ENCODE peak calls at places on chromosomes 6 and 20, in nine cellular contexts. I is heart right ventricle; W is activated CD8-positive, alpha-beta T cell treated with anti-CD3 and anti-CD28 coated beads for 36 hours; U is dorsolateral prefrontal cortex; S is OCI-LY7; F is Calu3; L is stomach; T is GM13977; D is right atrium auricular region. P is an unnamed sample.

GRCh38 chr20:44586986-44587980 is 4.9 kb downstream of the PKIG start:
- DNase-seq in F (no peak), I (no peak), L (no peak), W (no peak), D (no peak), U (no peak), T (peak; percentile 36), S (peak; percentile 69), P (no peak)

GRCh38 chr20:46260480-46260879 is 47.8 kb downstream of the CDH22 start:
- DNase-seq in D (peak; percentile 60), L (no peak), I (peak; percentile 11), F (no peak), W (no peak), T (no peak), U (no peak), S (no peak), P (no peak)

GRCh38 chr20:63381781-63382431 is 20.8 kb upstream of the CHRNA4 start:
- DNase-seq in L (no peak), I (no peak), T (peak; percentile 85), S (no peak), W (peak; percentile 27), U (no peak), D (no peak), F (peak; percentile 65), P (peak; percentile 61)

GRCh38 chr6:141467881-141468280 is 664.8 kb upstream of the GJE1 start:
- DNase-seq in W (no peak), D (no peak), U (no peak), L (no peak), S (no peak), T (no peak), I (no peak), F (no peak), P (no peak)

GRCh38 chr6:27768556-27768955 is 143.6 kb downstream of the OR2B2 start:
- DNase-seq in F (no peak), I (no peak), W (no peak), L (no peak), S (no peak), D (no peak), T (no peak), U (no peak), P (no peak)

GRCh38 chr6:121171879-121172278 is 162.4 kb downstream of the TBC1D32 start:
- DNase-seq in I (no peak), F (no peak), W (no peak), T (no peak), S (no peak), L (no peak), U (no peak), D (no peak), P (no peak)

GRCh38 chr6:20630617-20631448 is 96.6 kb downstream of the CDKAL1 start:
- DNase-seq in U (no peak), S (no peak), L (no peak), I (no peak), T (peak; percentile 30), D (no peak), W (peak; percentile 48), F (no peak), P (no peak)

GRCh38 chr20:24961384-24962181 is 12.5 kb downstream of the CST7 start:
- DNase-seq in T (no peak), F (no peak), U (no peak), L (no peak), W (no peak), D (no peak), S (no peak), I (no peak), P (no peak)

GRCh38 chr20:18007534-18008292 is 38.9 kb downstream of the MGME1 start:
- DNase-seq in U (peak; percentile 41), T (no peak), F (no peak), W (no peak), D (no peak), S (no peak), I (peak; percentile 23), L (peak; percentile 64), P (no peak)

GRCh38 chr6:107740496-107741190 is 83.5 kb downstream of the SCML4 start:
- DNase-seq in D (no peak), I (no peak), U (no peak), L (no peak), F (no peak), S (peak; percentile 48), W (peak; percentile 61), T (no peak), P (no peak)

GRCh38 chr6:23137596-23137995 is 568.2 kb downstream of the HDGFL1 start:
- DNase-seq in U (no peak), W (no peak), S (no peak), T (no peak), F (no peak), D (no peak), L (no peak), I (no peak), P (no peak)

GRCh38 chr6:16184129-16184528 is 54.3 kb upstream of the GMPR start:
- DNase-seq in S (peak; percentile 47), T (peak; percentile 70), L (peak; percentile 69), I (no peak), U (no peak), F (peak; percentile 52), W (peak; percentile 33), D (no peak), P (no peak)

GRCh38 chr20:38748863-38749153 is 548 bp downstream of the ACTR5 start:
- DNase-seq in S (no peak), D (no peak), T (no peak), U (no peak), I (no peak), W (peak; percentile 68), F (peak; percentile 70), L (no peak), P (no peak)

GRCh38 chr6:168154263-168154917 is 75.4 kb upstream of the FRMD1 start:
- DNase-seq in D (peak; percentile 21), L (no peak), U (no peak), I (no peak), F (no peak), T (no peak), S (no peak), W (no peak), P (no peak)

GRCh38 chr20:63822276-63822696 is 8.8 kb downstream of the ZBTB46 start:
- DNase-seq in L (no peak), F (no peak), W (no peak), D (no peak), U (no peak), I (no peak), T (no peak), S (no peak), P (no peak)

DNA sequence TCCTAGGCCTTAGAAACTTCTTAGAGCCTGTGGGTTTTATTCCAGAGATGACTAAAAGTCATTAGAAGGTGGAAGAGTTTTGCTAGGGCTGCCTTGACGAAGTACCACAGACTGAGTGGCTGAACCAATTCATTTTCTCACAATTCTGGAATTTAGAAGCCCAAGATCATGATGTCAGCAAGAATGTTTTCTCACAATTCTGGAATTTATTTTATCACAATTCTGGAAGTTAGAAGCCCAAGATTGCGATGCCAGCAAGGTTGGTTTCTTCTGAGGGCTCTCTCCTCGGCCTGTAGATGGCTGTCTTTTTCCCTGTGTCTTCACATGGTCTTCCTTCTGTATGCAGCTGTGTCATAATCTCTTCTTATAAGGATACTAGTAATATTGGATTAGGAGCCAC is 672.9 kb upstream of the MARCKS start:
- DNase-seq in D (no peak), L (no peak), F (no peak), W (no peak), I (no peak), S (no peak), T (no peak), U (no peak), P (no peak)
- TF ChIP-seq CTCF in D (no peak), L (no peak), F (no peak), W (no peak), I (no peak), S (no peak), T (no peak), U (no peak), P (no peak)

GRCh38 chr6:122374307-122374706 is 25.1 kb upstream of the HSF2 start:
- DNase-seq in U (no peak), I (no peak), S (no peak), F (no peak), T (no peak), D (no peak), L (no peak), W (no peak), P (no peak)

GRCh38 chr6:122376246-122376645 is 23.2 kb upstream of the HSF2 start:
- DNase-seq in U (no peak), L (no peak), F (no peak), S (no peak), I (no peak), T (no peak), D (no peak), W (no peak), P (no peak)

DNA sequence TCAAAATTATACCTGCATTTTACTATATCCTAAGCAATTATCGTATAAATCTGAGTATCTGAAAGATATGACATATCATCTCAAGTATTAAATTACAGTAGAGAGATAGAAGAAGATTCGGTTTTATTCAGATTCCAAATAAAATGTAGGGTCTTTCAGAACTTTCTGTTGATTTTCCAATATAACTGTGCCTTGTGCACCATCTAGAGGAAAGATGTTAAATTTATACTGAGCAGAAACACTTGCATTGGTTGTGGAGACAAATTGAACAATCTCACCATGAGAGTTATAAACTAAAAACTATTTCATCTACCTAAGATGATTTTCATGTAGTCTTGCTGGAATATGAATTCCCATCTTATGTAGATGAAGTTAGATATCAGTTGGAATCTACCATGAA is 26.8 kb upstream of the HSF2 start:
- DNase-seq in D (no peak), I (no peak), T (no peak), F (no peak), S (no peak), W (no peak), U (no peak), L (no peak), P (no peak)
- TF ChIP-seq CTCF in D (peak; percentile 42), I (peak; percentile 40), T (no peak), F (no peak), S (peak; percentile 53), W (no peak), U (peak; percentile 23), L (no peak), P (peak; percentile 36)

DNA sequence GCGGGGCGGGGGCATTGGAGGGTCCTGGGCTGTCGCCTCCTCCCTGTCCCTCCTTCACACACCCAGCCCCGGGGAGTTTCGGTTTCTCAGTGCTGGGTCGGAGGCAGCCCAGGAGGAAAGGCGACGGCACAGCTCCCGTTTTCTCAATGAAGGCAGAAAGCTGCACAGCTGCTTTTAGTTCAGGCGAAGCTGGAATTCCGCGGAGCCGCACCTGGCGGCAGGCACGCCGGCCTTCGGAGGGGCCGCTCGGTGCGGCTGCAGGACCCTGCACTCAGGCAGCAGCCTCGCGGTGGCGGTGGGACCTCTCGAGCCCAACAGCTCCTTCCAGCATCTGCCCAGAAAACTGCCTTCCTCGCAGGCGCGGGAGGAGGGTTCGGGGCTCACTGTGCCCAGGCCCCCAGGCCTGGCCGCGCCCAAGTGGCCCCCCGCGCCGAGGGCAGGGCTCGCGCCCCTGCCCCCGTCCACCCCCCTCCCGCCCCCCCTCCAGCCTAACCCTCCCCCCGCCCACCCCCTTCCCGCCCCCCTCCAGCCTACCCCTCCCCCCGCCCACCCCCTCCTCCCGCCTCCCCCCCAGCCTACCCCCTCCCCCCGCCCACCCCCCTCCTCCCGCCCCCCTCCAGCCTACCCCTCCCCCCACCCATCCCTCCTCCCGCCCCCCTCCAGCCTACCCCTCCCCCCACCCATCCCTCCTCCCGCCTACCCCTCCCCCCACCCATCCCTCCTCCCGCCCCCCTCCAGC is 4.8 kb downstream of the FOXQ1 start:
- DNase-seq in L (peak; percentile 73), I (no peak), S (no peak), D (no peak), W (peak; percentile 9), F (peak; percentile 51), U (no peak), T (peak; percentile 43), P (peak; percentile 50)
- TF ChIP-seq CTCF in L (no peak), I (no peak), S (no peak), D (no peak), W (no peak), F (no peak), U (no peak), T (no peak), P (peak; percentile 28)

GRCh38 chr6:116126032-116126431 is at the start of gene COL10A1:
- DNase-seq in F (no peak), I (no peak), U (no peak), D (no peak), S (no peak), T (no peak), L (no peak), W (no peak), P (no peak)
- TF ChIP-seq CTCF in F (no peak), I (no peak), U (no peak), D (no peak), S (no peak), T (no peak), L (no peak), W (no peak), P (no peak)